ENCODE peak calls at places on chromosomes 4 and X, in six cellular contexts. N, Z, Q, J, V and P are unnamed samples. For H3K27me3, the result is how much of the 10 kb centered on the place peaks cover.

GRCh38 chrX:41596586-41596985 is 92.2 kb upstream of the GPR34 start:
- DNase-seq in N (peak), Z (no peak), Q (peak), J (no peak), V (no peak), P (peak)

GRCh38 chrX:75648803-75649588 is 126.2 kb upstream of the ZDHHC15 start:
- DNase-seq in N (no peak), Z (no peak), Q (no peak), J (no peak), V (no peak), P (no peak)

GRCh38 chrX:26466387-26466786 is 250.4 kb downstream of the MAGEB5 start:
- DNase-seq in N (no peak), Z (no peak), Q (no peak), J (no peak), V (no peak), P (no peak)

GRCh38 chr4:109072595-109072994 is 229.9 kb downstream of the COL25A1 start:
- DNase-seq in N (peak), Z (no peak), Q (peak), J (no peak), V (no peak), P (peak)

GRCh38 chr4:82372502-82372873 is 1.3 kb downstream of the HNRNPD start:
- DNase-seq in N (peak), Z (no peak), Q (peak), J (no peak), V (peak), P (peak)

GRCh38 chr4:152500798-152501434 is 35.0 kb downstream of the FBXW7 start:
- DNase-seq in N (peak), Z (no peak), Q (peak), J (peak), V (peak), P (peak)

GRCh38 chr4:124961138-124961750 is 248.7 kb upstream of the ANKRD50 start:
- DNase-seq in N (no peak), Z (no peak), Q (no peak), J (no peak), V (no peak), P (no peak)

GRCh38 chr4:79325864-79326328 is at the start of gene NAA11:
- DNase-seq in N (no peak), Z (no peak), Q (no peak), J (no peak), V (no peak), P (no peak)

GRCh38 chrX:9285342-9285771 is 179.5 kb upstream of the TBL1X start:
- DNase-seq in N (no peak), Z (no peak), Q (no peak), J (no peak), V (no peak), P (no peak)

GRCh38 chrX:7640392-7640791 is 202.6 kb upstream of the VCX start:
- DNase-seq in N (no peak), Z (no peak), Q (no peak), J (no peak), V (no peak), P (no peak)
- H3K4me3 ChIP-seq in N (no peak), Z (no peak), Q (no peak), J (no peak), V (no peak), P (no peak)

GRCh38 chrX:50088645-50089044 is 112.2 kb downstream of the AKAP4 start:
- DNase-seq in N (no peak), Z (peak), Q (no peak), J (no peak), V (peak), P (no peak)

GRCh38 chrX:50081282-50081955 is 119.4 kb downstream of the AKAP4 start:
- DNase-seq in N (peak), Z (peak), Q (peak), J (no peak), V (peak), P (peak)

GRCh38 chrX:50082741-50083140 is 118.1 kb downstream of the AKAP4 start:
- DNase-seq in N (no peak), Z (no peak), Q (no peak), J (no peak), V (no peak), P (no peak)
- H3K27me3 ChIP-seq in N (under half), Z (under half), Q (under half), J (under half), V (under half), P (under half)

GRCh38 chrX:57121162-57121741 is at the start of gene SPIN2B:
- DNase-seq in N (peak), Z (peak), Q (peak), J (peak), V (peak), P (peak)
- H3K4me3 ChIP-seq in N (peak), Z (peak), Q (peak), J (peak), V (peak), P (peak)

GRCh38 chr4:2291705-2292651 is 30.1 kb upstream of the MXD4 start:
- DNase-seq in N (no peak), Z (no peak), Q (no peak), J (no peak), V (no peak), P (no peak)

GRCh38 chr4:2290974-2291704 is 29.2 kb upstream of the MXD4 start:
- DNase-seq in N (no peak), Z (peak), Q (no peak), J (no peak), V (no peak), P (no peak)

GRCh38 chr4:2290488-2290887 is 28.6 kb upstream of the MXD4 start:
- DNase-seq in N (no peak), Z (peak), Q (no peak), J (no peak), V (no peak), P (no peak)

GRCh38 chr4:2289955-2290333 is 28.0 kb upstream of the MXD4 start:
- DNase-seq in N (no peak), Z (peak), Q (no peak), J (no peak), V (no peak), P (no peak)

GRCh38 chr4:2292679-2293108 is 30.8 kb upstream of the MXD4 start:
- DNase-seq in N (peak), Z (no peak), Q (peak), J (no peak), V (no peak), P (no peak)
- H3K27me3 ChIP-seq in N (under half), Z (under half), Q (under half), J (under half), V (under half), P (under half)